ENCODE peak calls at places on chromosomes 11 and 22, in ten cellular contexts. One of them, this sample, is unnamed.

GRCh38 chr11:35035894-35036408 is 103.0 kb upstream of the CD44 start:
- DNase-seq in adrenal gland: no peak
- DNase-seq in sciatic nerve: no peak
- DNase-seq in cardiac fibroblast: peak; percentile 97
- DNase-seq in smooth muscle cell of the brain vasculature: no peak
- DNase-seq in H4: peak; percentile 78
- DNase-seq in T follicular helper cell: no peak
- DNase-seq in activated naive CD4-positive, alpha-beta T cell treated with anti-CD3 and anti-CD28 coated beads, Interleukin-2, amount 10 ng/mL, durations not matched to agents 7 days and 5 days: no peak
- DNase-seq in effector CD4-positive, alpha-beta T cell: no peak
- DNase-seq in amniotic stem cell: peak; percentile 85
- DNase-seq in this sample: no peak

GRCh38 chr11:70542811-70543210 is 144.5 kb downstream of the CTTN start:
- DNase-seq in activated naive CD4-positive, alpha-beta T cell treated with anti-CD3 and anti-CD28 coated beads, Interleukin-2, amount 10 ng/mL, durations not matched to agents 7 days and 5 days: no peak
- DNase-seq in cardiac fibroblast: no peak
- DNase-seq in T follicular helper cell: no peak
- DNase-seq in effector CD4-positive, alpha-beta T cell: no peak
- DNase-seq in H4: no peak
- DNase-seq in smooth muscle cell of the brain vasculature: no peak
- DNase-seq in sciatic nerve: no peak
- DNase-seq in amniotic stem cell: no peak
- DNase-seq in adrenal gland: no peak
- DNase-seq in this sample: no peak

GRCh38 chr11:74037309-74037708 is 28.4 kb upstream of the UCP3 start:
- DNase-seq in H4: peak; percentile 20
- DNase-seq in cardiac fibroblast: no peak
- DNase-seq in amniotic stem cell: no peak
- DNase-seq in T follicular helper cell: no peak
- DNase-seq in smooth muscle cell of the brain vasculature: no peak
- DNase-seq in effector CD4-positive, alpha-beta T cell: no peak
- DNase-seq in adrenal gland: no peak
- DNase-seq in activated naive CD4-positive, alpha-beta T cell treated with anti-CD3 and anti-CD28 coated beads, Interleukin-2, amount 10 ng/mL, durations not matched to agents 7 days and 5 days: no peak
- DNase-seq in sciatic nerve: no peak
- DNase-seq in this sample: no peak

GRCh38 chr22:44594951-44595350 is 96.9 kb upstream of the RTL6 start:
- DNase-seq in sciatic nerve: no peak
- DNase-seq in H4: no peak
- DNase-seq in amniotic stem cell: no peak
- DNase-seq in activated naive CD4-positive, alpha-beta T cell treated with anti-CD3 and anti-CD28 coated beads, Interleukin-2, amount 10 ng/mL, durations not matched to agents 7 days and 5 days: no peak
- DNase-seq in smooth muscle cell of the brain vasculature: no peak
- DNase-seq in effector CD4-positive, alpha-beta T cell: no peak
- DNase-seq in cardiac fibroblast: no peak
- DNase-seq in T follicular helper cell: no peak
- DNase-seq in adrenal gland: no peak
- DNase-seq in this sample: no peak

GRCh38 chr11:34565417-34566208 is 52.0 kb upstream of the ELF5 start:
- DNase-seq in H4: peak; percentile 37
- DNase-seq in adrenal gland: no peak
- DNase-seq in amniotic stem cell: no peak
- DNase-seq in smooth muscle cell of the brain vasculature: no peak
- DNase-seq in activated naive CD4-positive, alpha-beta T cell treated with anti-CD3 and anti-CD28 coated beads, Interleukin-2, amount 10 ng/mL, durations not matched to agents 7 days and 5 days: peak; percentile 26
- DNase-seq in effector CD4-positive, alpha-beta T cell: no peak
- DNase-seq in cardiac fibroblast: no peak
- DNase-seq in T follicular helper cell: no peak
- DNase-seq in sciatic nerve: no peak
- DNase-seq in this sample: peak; percentile 77

GRCh38 chr11:99505831-99506230 is 485.1 kb downstream of the CNTN5 start:
- DNase-seq in H4: no peak
- DNase-seq in T follicular helper cell: no peak
- DNase-seq in activated naive CD4-positive, alpha-beta T cell treated with anti-CD3 and anti-CD28 coated beads, Interleukin-2, amount 10 ng/mL, durations not matched to agents 7 days and 5 days: no peak
- DNase-seq in cardiac fibroblast: no peak
- DNase-seq in effector CD4-positive, alpha-beta T cell: no peak
- DNase-seq in smooth muscle cell of the brain vasculature: no peak
- DNase-seq in sciatic nerve: no peak
- DNase-seq in amniotic stem cell: no peak
- DNase-seq in adrenal gland: no peak
- DNase-seq in this sample: no peak

GRCh38 chr11:102012946-102013345 is 34.3 kb upstream of the CFAP300 start:
- DNase-seq in smooth muscle cell of the brain vasculature: no peak
- DNase-seq in amniotic stem cell: no peak
- DNase-seq in T follicular helper cell: no peak
- DNase-seq in activated naive CD4-positive, alpha-beta T cell treated with anti-CD3 and anti-CD28 coated beads, Interleukin-2, amount 10 ng/mL, durations not matched to agents 7 days and 5 days: peak; percentile 32
- DNase-seq in H4: no peak
- DNase-seq in sciatic nerve: no peak
- DNase-seq in cardiac fibroblast: no peak
- DNase-seq in adrenal gland: no peak
- DNase-seq in effector CD4-positive, alpha-beta T cell: no peak
- DNase-seq in this sample: no peak

GRCh38 chr22:25643232-25644000 is 78.9 kb downstream of the GRK3 start:
- DNase-seq in H4: no peak
- DNase-seq in effector CD4-positive, alpha-beta T cell: no peak
- DNase-seq in sciatic nerve: no peak
- DNase-seq in T follicular helper cell: no peak
- DNase-seq in cardiac fibroblast: no peak
- DNase-seq in amniotic stem cell: no peak
- DNase-seq in adrenal gland: no peak
- DNase-seq in smooth muscle cell of the brain vasculature: no peak
- DNase-seq in activated naive CD4-positive, alpha-beta T cell treated with anti-CD3 and anti-CD28 coated beads, Interleukin-2, amount 10 ng/mL, durations not matched to agents 7 days and 5 days: no peak
- DNase-seq in this sample: no peak

GRCh38 chr11:15888596-15889345 is 467.6 kb downstream of the SOX6 start:
- DNase-seq in sciatic nerve: no peak
- DNase-seq in adrenal gland: no peak
- DNase-seq in H4: no peak
- DNase-seq in cardiac fibroblast: no peak
- DNase-seq in T follicular helper cell: no peak
- DNase-seq in activated naive CD4-positive, alpha-beta T cell treated with anti-CD3 and anti-CD28 coated beads, Interleukin-2, amount 10 ng/mL, durations not matched to agents 7 days and 5 days: no peak
- DNase-seq in amniotic stem cell: no peak
- DNase-seq in smooth muscle cell of the brain vasculature: no peak
- DNase-seq in effector CD4-positive, alpha-beta T cell: no peak
- DNase-seq in this sample: no peak

This sample was measured in endodermal cell.